ENCODE peak calls at places on chromosomes 16 and 17, in five cellular contexts. P is H1, E is NT2/D1, W is GM12878, X is HepG2. G is an unnamed sample.

GRCh38 chr16:3101841-3102470 is 2.9 kb upstream of the ZSCAN10 start:
- DNase-seq in P (peak; percentile 61), E (peak; percentile 77), W (no peak), X (no peak), G (no peak)

GRCh38 chr17:68591583-68591982 is 9.6 kb downstream of the FAM20A start:
- DNase-seq in P (peak; percentile 62), E (no peak), W (no peak), X (no peak), G (no peak)

GRCh38 chr17:29278692-29279091 is 15.3 kb downstream of the NUFIP2 start:
- DNase-seq in P (no peak), E (no peak), W (no peak), X (no peak), G (no peak)

GRCh38 chr17:18921912-18922451 is 30.0 kb upstream of the SLC5A10 start:
- DNase-seq in P (no peak), E (no peak), W (peak; percentile 90), X (no peak), G (no peak)

GRCh38 chr17:73798111-73798748 is 154.0 kb upstream of the SDK2 start:
- DNase-seq in P (no peak), E (no peak), W (no peak), X (peak; percentile 100), G (no peak)

GRCh38 chr17:49404371-49404770 is 10.3 kb downstream of the PHB1 start:
- DNase-seq in P (no peak), E (no peak), W (no peak), X (no peak), G (no peak)

GRCh38 chr16:88456356-88457292 is 3.5 kb downstream of the ZFPM1 start:
- DNase-seq in P (no peak), E (no peak), W (no peak), X (no peak), G (no peak)

GRCh38 chr17:34493903-34494302 is 85.5 kb upstream of the TMEM132E start:
- DNase-seq in P (no peak), E (no peak), W (no peak), X (no peak), G (no peak)

GRCh38 chr17:27553019-27553511 is 77.9 kb upstream of the LGALS9 start:
- DNase-seq in P (no peak), E (no peak), W (no peak), X (no peak), G (no peak)

GRCh38 chr16:66205287-66206167 is 161.0 kb upstream of the CDH5 start:
- DNase-seq in P (peak; percentile 35), E (no peak), W (no peak), X (no peak), G (no peak)

GRCh38 chr17:603405-604193 is 111.0 kb downstream of the VPS53 start:
- DNase-seq in P (no peak), E (no peak), W (no peak), X (no peak), G (no peak)

GRCh38 chr17:1372618-1373017 is 27.4 kb downstream of the YWHAE start:
- DNase-seq in P (no peak), E (no peak), W (no peak), X (no peak), G (no peak)

DNA sequence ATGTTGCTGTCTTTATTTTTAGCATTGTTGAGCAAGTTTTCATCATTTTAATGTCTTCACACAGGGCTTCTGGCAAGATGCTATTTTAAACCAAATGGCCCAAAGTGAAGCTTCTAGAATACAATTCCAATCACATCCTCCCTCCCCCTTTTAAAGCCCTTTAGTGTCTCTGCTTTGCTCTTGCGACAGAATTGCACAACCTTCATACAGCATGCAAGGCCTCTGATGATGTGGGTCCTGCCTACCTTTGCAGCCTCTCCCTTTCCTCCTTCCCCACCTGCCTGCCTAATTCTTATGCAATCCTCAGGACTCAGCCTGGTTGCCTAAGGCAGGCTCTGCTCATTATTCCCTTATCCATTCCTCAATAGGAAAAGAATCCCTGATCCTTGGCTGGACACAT is 381.7 kb downstream of the SLC39A11 start:
- DNase-seq in P (no peak), E (no peak), W (no peak), X (peak; percentile 70), G (no peak)
- TF ChIP-seq SUZ12 in P (no peak), E (no peak), W (no peak), X (no peak), G (no peak)

GRCh38 chr16:76294691-76295214 is 17.6 kb downstream of the CNTNAP4 start:
- DNase-seq in P (no peak), E (no peak), W (no peak), X (no peak), G (no peak)

GRCh38 chr16:76292218-76292617 is 15.0 kb downstream of the CNTNAP4 start:
- DNase-seq in P (no peak), E (no peak), W (no peak), X (no peak), G (no peak)

GRCh38 chr16:76293980-76294690 is 16.9 kb downstream of the CNTNAP4 start:
- DNase-seq in P (no peak), E (no peak), W (no peak), X (no peak), G (no peak)
- TF ChIP-seq SUZ12 in P (no peak), E (no peak), W (no peak), X (no peak), G (no peak)

DNA sequence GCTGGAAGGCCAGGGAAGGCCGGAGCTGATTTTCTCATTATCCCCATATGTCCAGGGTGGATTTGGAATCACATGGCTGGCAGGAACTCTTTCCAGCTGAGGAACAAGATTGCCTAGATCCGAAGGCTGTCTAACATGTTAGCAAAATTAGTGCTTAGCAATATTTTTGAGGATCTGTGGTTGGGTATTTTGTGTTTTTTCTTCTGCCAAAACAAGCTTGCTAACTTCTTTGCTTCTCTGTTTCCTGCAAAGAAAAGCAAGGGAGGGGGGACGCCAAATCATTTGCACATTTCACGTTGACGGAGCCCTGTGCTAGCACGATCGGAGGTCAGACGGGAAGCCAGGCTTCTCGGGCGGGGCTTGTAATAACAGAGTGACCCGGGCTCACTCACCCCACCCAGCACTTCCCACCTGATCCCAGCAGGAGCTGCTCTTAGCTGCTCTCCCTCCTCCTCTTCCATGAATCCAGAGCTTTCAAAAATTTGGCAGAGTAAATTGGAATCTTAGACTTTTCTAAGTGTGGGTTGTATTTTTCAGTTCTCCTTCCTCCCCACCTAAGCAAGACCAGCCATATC is 33.3 kb upstream of the FOXF1 start:
- DNase-seq in P (no peak), E (no peak), W (no peak), X (no peak), G (no peak)
- TF ChIP-seq SUZ12 in P (no peak), E (no peak), W (no peak), X (no peak), G (no peak)

GRCh38 chr16:30876867-30877266 is 17.0 kb downstream of the BCL7C start:
- DNase-seq in P (no peak), E (no peak), W (no peak), X (peak; percentile 62), G (peak; percentile 61)
- TF ChIP-seq SUZ12 in P (no peak), E (no peak), W (no peak), X (no peak), G (no peak)

DNA sequence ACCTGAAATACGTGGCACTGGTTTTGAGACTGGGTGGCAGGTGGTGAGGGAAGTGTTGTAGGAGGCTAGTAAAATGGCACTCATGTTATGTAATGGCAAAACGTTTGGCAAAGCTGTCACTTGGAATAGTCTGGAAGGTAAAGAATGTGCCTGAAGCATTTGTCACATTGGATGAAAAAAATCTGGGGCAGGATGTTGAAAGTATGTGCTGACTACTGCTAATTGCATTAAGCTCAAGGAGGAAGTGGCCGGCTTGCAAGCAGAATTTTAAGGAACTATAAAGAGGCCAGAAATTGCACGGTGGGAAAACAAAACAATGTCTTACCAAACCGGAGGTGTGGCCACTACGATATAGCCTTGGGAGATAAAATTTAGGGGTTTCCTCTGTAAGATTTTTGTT is 26.6 kb upstream of the NLRP1 start:
- DNase-seq in P (no peak), E (no peak), W (no peak), X (no peak), G (no peak)
- TF ChIP-seq SUZ12 in P (no peak), E (no peak), W (no peak), X (no peak), G (no peak)